ENCODE peak calls at places on chromosomes 1 and 21, in seven cellular contexts. S is testis, U is endodermal cell, P is GM13977, M is uterus, J is MM.1S, T is H9. H is an unnamed sample.

GRCh38 chr1:75203415-75204277 is 69.5 kb downstream of the LHX8 start:
- DNase-seq in S (peak; percentile 36), P (peak; percentile 25), M (no peak), U (peak; percentile 58), J (peak; percentile 64), T (no peak), H (peak; percentile 45)

GRCh38 chr1:105909811-105910210 is 1146.7 kb upstream of the PRMT6 start:
- DNase-seq in P (no peak), U (peak; percentile 52), M (no peak), J (no peak), S (no peak), T (peak; percentile 29), H (no peak)

GRCh38 chr1:59565611-59566410 is 248.9 kb upstream of the HOOK1 start:
- DNase-seq in M (peak; percentile 59), J (no peak), P (no peak), U (no peak), S (no peak), T (no peak), H (no peak)

GRCh38 chr1:10834770-10835412 is 38.4 kb upstream of the CASZ1 start:
- DNase-seq in J (no peak), S (no peak), P (no peak), U (no peak), M (no peak), T (peak; percentile 36), H (no peak)

GRCh38 chr1:54336121-54336520 is 70.1 kb downstream of the SSBP3 start:
- DNase-seq in M (no peak), U (no peak), T (no peak), J (no peak), P (no peak), S (no peak), H (no peak)

GRCh38 chr1:175742790-175743459 is 470 bp downstream of the TNR start:
- DNase-seq in J (peak; percentile 56), U (peak; percentile 83), M (no peak), S (peak; percentile 15), P (no peak), T (peak; percentile 77), H (peak; percentile 31)

GRCh38 chr21:35014302-35015044 is 34.6 kb downstream of the RUNX1 start:
- DNase-seq in M (no peak), J (no peak), U (peak; percentile 19), P (no peak), S (no peak), T (no peak), H (no peak)

GRCh38 chr1:160207751-160208150 is 2.6 kb downstream of the PEA15 start:
- DNase-seq in P (no peak), S (no peak), U (no peak), T (no peak), J (no peak), M (no peak), H (no peak)

GRCh38 chr21:32386195-32386870 is 6.5 kb downstream of the URB1 start:
- DNase-seq in J (no peak), T (no peak), M (no peak), P (no peak), S (peak; percentile 63), U (no peak), H (no peak)

GRCh38 chr1:59079434-59080135 is 217.3 kb upstream of the FGGY start:
- DNase-seq in P (no peak), T (no peak), J (no peak), S (no peak), U (no peak), M (no peak), H (no peak)

GRCh38 chr1:76303348-76303712 is 228.8 kb downstream of the ST6GALNAC3 start:
- DNase-seq in P (no peak), T (no peak), M (no peak), S (no peak), U (no peak), J (no peak), H (no peak)

GRCh38 chr1:6414443-6414844 is 5.3 kb downstream of the HES2 start:
- DNase-seq in P (peak; percentile 88), U (peak; percentile 90), S (peak; percentile 55), T (peak; percentile 88), J (peak; percentile 89), M (no peak), H (peak; percentile 86)

GRCh38 chr1:30525980-30526651 is 197.3 kb downstream of the MATN1 start:
- DNase-seq in T (no peak), M (peak; percentile 55), S (no peak), U (peak; percentile 47), P (no peak), J (no peak), H (no peak)

GRCh38 chr1:233614173-233614742 is 352 bp downstream of the KCNK1 start:
- DNase-seq in U (peak; percentile 87), J (peak; percentile 48), P (peak; percentile 78), S (peak; percentile 56), T (peak; percentile 70), M (peak; percentile 32), H (peak; percentile 78)

GRCh38 chr1:26541816-26542711 is 12.5 kb downstream of the RPS6KA1 start:
- DNase-seq in J (peak; percentile 87), T (peak; percentile 82), P (peak; percentile 88), U (peak; percentile 91), M (peak; percentile 47), S (peak; percentile 73), H (peak; percentile 94)

GRCh38 chr1:66351474-66351873 is 182.5 kb upstream of the SGIP1 start:
- DNase-seq in S (no peak), T (no peak), U (no peak), P (no peak), J (no peak), M (no peak), H (peak; percentile 69)

GRCh38 chr1:81999364-81999763 is 198.6 kb downstream of the ADGRL2 start:
- DNase-seq in J (no peak), S (no peak), U (no peak), T (no peak), M (no peak), P (no peak), H (no peak)

GRCh38 chr1:76862447-76862846 is 4.8 kb upstream of the ST6GALNAC5 start:
- DNase-seq in J (no peak), S (no peak), T (no peak), M (no peak), P (no peak), U (no peak), H (no peak)

GRCh38 chr21:15741510-15741909 is 11.7 kb downstream of the USP25 start:
- DNase-seq in M (no peak), J (no peak), T (no peak), U (no peak), S (no peak), P (no peak), H (no peak)

GRCh38 chr1:157562515-157562914 is 10.2 kb upstream of the FCRL5 start:
- DNase-seq in U (no peak), M (no peak), S (no peak), P (no peak), T (no peak), J (peak; percentile 87), H (peak; percentile 59)

GRCh38 chr1:154773551-154773950 is 96.5 kb downstream of the KCNN3 start:
- DNase-seq in P (no peak), J (no peak), T (no peak), M (peak; percentile 14), U (no peak), S (peak; percentile 29), H (no peak)

GRCh38 chr1:51514733-51515132 is 4.3 kb downstream of the EPS15 start:
- DNase-seq in T (no peak), M (no peak), S (no peak), U (no peak), J (no peak), P (no peak), H (no peak)

GRCh38 chr1:40763742-40764532 is 19.6 kb upstream of the KCNQ4 start:
- DNase-seq in J (peak; percentile 68), U (no peak), P (peak; percentile 48), S (no peak), M (no peak), T (no peak), H (peak; percentile 60)

GRCh38 chr1:211642870-211643269 is 32.6 kb downstream of the NEK2 start:
- DNase-seq in M (no peak), J (no peak), P (no peak), S (no peak), U (no peak), T (no peak), H (no peak)

GRCh38 chr1:211641942-211642341 is 33.5 kb downstream of the NEK2 start:
- DNase-seq in U (peak; percentile 25), P (no peak), T (no peak), S (no peak), M (no peak), J (no peak), H (no peak)

GRCh38 chr1:211646566-211646965 is 28.9 kb downstream of the NEK2 start:
- DNase-seq in M (no peak), U (no peak), J (no peak), P (no peak), S (no peak), T (no peak), H (no peak)

GRCh38 chr1:211644653-211645052 is 30.8 kb downstream of the NEK2 start:
- DNase-seq in P (no peak), S (no peak), J (no peak), U (peak; percentile 3), T (no peak), M (no peak), H (no peak)

GRCh38 chr1:211643324-211644212 is 31.9 kb downstream of the NEK2 start:
- DNase-seq in U (peak; percentile 77), M (no peak), S (peak; percentile 24), T (no peak), J (no peak), P (no peak), H (no peak)
- TF ChIP-seq CTCF in U (peak; percentile 32), M (no peak), S (no peak), T (no peak), J (no peak), P (no peak), H (no peak)

GRCh38 chr1:19825298-19825697 is 10.2 kb upstream of the RNF186 start:
- DNase-seq in J (no peak), U (peak; percentile 90), P (no peak), S (no peak), M (no peak), T (peak; percentile 87), H (no peak)
- TF ChIP-seq CTCF in J (no peak), U (peak; percentile 58), P (no peak), S (no peak), M (no peak), T (peak; percentile 45), H (no peak)

GRCh38 chr1:248807067-248807737 is 18.5 kb downstream of the SH3BP5L start:
- DNase-seq in M (no peak), T (peak; percentile 66), S (peak; percentile 66), U (peak; percentile 87), P (peak; percentile 66), J (peak; percentile 47), H (peak; percentile 77)
- TF ChIP-seq CTCF in M (peak; percentile 49), T (peak; percentile 85), S (peak; percentile 47), U (peak; percentile 88), P (peak; percentile 90), J (peak; percentile 75), H (peak; percentile 91)

DNA sequence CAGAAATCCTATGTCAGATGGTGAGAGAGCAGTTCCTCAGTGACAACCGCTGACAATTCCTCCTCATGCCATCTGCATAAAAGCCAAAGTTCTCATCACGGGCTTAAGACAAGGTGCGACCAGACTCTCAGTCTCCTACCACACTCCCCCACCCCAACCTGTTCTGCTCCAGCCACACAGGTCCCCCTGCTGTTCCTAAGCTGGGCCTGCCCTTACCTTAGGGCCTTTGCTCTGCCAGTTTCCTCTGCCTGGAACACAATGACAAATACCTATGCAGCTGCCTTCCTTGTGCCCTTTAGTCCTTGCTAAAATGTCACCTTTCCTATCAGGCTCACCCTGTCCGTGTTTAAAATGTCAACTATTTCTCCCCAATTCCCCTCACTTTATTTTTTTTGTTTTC is 382.2 kb downstream of the NTNG1 start:
- DNase-seq in M (no peak), T (peak; percentile 37), J (no peak), S (no peak), U (peak; percentile 71), P (no peak), H (no peak)
- TF ChIP-seq CTCF in M (no peak), T (peak; percentile 14), J (no peak), S (no peak), U (peak; percentile 58), P (no peak), H (no peak)

H was measured in GM12865.